ENCODE peak calls at places on chromosomes 6 and 20, in ten cellular contexts. B, T, F, L, V, O, Z, R, P and Y are unnamed samples.

GRCh38 chr6:46490425-46491200 is 636 bp downstream of the RCAN2 start:
- DNase-seq in B (no peak), T (peak), F (peak), L (no peak), V (no peak), O (no peak), Z (peak), R (no peak), P (peak), Y (peak)

GRCh38 chr20:43460830-43461200 is 3.1 kb downstream of the SRSF6 start:
- DNase-seq in B (no peak), T (no peak), F (no peak), L (no peak), V (no peak), O (no peak), Z (no peak), R (no peak), P (no peak), Y (no peak)

GRCh38 chr6:149080511-149080910 is 237.0 kb upstream of the TAB2 start:
- DNase-seq in B (no peak), T (peak), F (no peak), L (no peak), V (no peak), O (no peak), Z (no peak), R (peak), P (no peak), Y (no peak)

GRCh38 chr6:113050010-113050893 is 703.1 kb downstream of the RFPL4B start:
- DNase-seq in B (no peak), T (peak), F (peak), L (no peak), V (no peak), O (no peak), Z (peak), R (peak), P (no peak), Y (no peak)

GRCh38 chr20:11849270-11849920 is 68.3 kb upstream of the BTBD3 start:
- DNase-seq in B (no peak), T (peak), F (peak), L (no peak), V (no peak), O (no peak), Z (peak), R (no peak), P (no peak), Y (no peak)

GRCh38 chr6:72905705-72906478 is 284.0 kb downstream of the KCNQ5 start:
- DNase-seq in B (no peak), T (peak), F (no peak), L (no peak), V (no peak), O (no peak), Z (no peak), R (no peak), P (no peak), Y (no peak)

GRCh38 chr20:50289581-50289980 is 99.0 kb downstream of the CEBPB start:
- DNase-seq in B (no peak), T (no peak), F (no peak), L (no peak), V (no peak), O (no peak), Z (no peak), R (no peak), P (no peak), Y (no peak)

GRCh38 chr6:107819976-107820551 is 4.0 kb downstream of the SCML4 start:
- DNase-seq in B (no peak), T (no peak), F (peak), L (peak), V (peak), O (peak), Z (peak), R (no peak), P (no peak), Y (no peak)

GRCh38 chr6:6483168-6483567 is 105.4 kb upstream of the LY86 start:
- DNase-seq in B (no peak), T (no peak), F (no peak), L (no peak), V (no peak), O (no peak), Z (no peak), R (no peak), P (no peak), Y (no peak)

GRCh38 chr20:58135441-58136170 is 92.8 kb downstream of the ANKRD60 start:
- DNase-seq in B (no peak), T (no peak), F (no peak), L (no peak), V (no peak), O (no peak), Z (peak), R (no peak), P (no peak), Y (no peak)

GRCh38 chr6:40472354-40472753 is 114.8 kb downstream of the LRFN2 start:
- DNase-seq in B (no peak), T (no peak), F (peak), L (no peak), V (no peak), O (no peak), Z (peak), R (no peak), P (no peak), Y (no peak)

GRCh38 chr6:455835-456234 is 64.3 kb downstream of the IRF4 start:
- DNase-seq in B (no peak), T (no peak), F (no peak), L (no peak), V (no peak), O (no peak), Z (no peak), R (no peak), P (no peak), Y (no peak)

GRCh38 chr6:36758516-36759176 is 61.0 kb downstream of the RAB44 start:
- DNase-seq in B (no peak), T (no peak), F (no peak), L (no peak), V (no peak), O (no peak), Z (peak), R (no peak), P (no peak), Y (no peak)

GRCh38 chr6:87241304-87241703 is 81.1 kb upstream of the SMIM8 start:
- DNase-seq in B (no peak), T (no peak), F (no peak), L (no peak), V (no peak), O (no peak), Z (no peak), R (no peak), P (no peak), Y (no peak)

GRCh38 chr6:43477235-43478007 is at the start of gene TJAP1:
- DNase-seq in B (peak), T (peak), F (peak), L (peak), V (peak), O (peak), Z (peak), R (no peak), P (peak), Y (peak)

GRCh38 chr6:137223370-137224131 is 4.4 kb upstream of the IFNGR1 start:
- DNase-seq in B (peak), T (no peak), F (no peak), L (no peak), V (no peak), O (no peak), Z (no peak), R (no peak), P (no peak), Y (peak)

GRCh38 chr6:15947436-15947835 is 181.4 kb upstream of the MYLIP start:
- DNase-seq in B (no peak), T (no peak), F (no peak), L (no peak), V (no peak), O (no peak), Z (no peak), R (no peak), P (no peak), Y (no peak)

GRCh38 chr20:60050193-60050960 is 92.2 kb downstream of the CDH26 start:
- DNase-seq in B (no peak), T (no peak), F (no peak), L (no peak), V (no peak), O (no peak), Z (peak), R (no peak), P (no peak), Y (no peak)

GRCh38 chr6:99031957-99032356 is 84.2 kb upstream of the FBXL4 start:
- DNase-seq in B (no peak), T (no peak), F (no peak), L (no peak), V (no peak), O (no peak), Z (no peak), R (no peak), P (no peak), Y (no peak)

GRCh38 chr6:135481786-135482369 is 15.7 kb downstream of the AHI1 start:
- DNase-seq in B (no peak), T (peak), F (peak), L (no peak), V (no peak), O (no peak), Z (peak), R (no peak), P (no peak), Y (no peak)

GRCh38 chr6:121110733-121111132 is 223.5 kb downstream of the TBC1D32 start:
- DNase-seq in B (no peak), T (no peak), F (no peak), L (no peak), V (no peak), O (no peak), Z (no peak), R (no peak), P (no peak), Y (no peak)

GRCh38 chr6:39389372-39389767 is 66.9 kb upstream of the KCNK16 start:
- DNase-seq in B (no peak), T (peak), F (no peak), L (no peak), V (no peak), O (no peak), Z (peak), R (no peak), P (no peak), Y (peak)

GRCh38 chr20:50654899-50655298 is 36.4 kb downstream of the RIPOR3 start:
- DNase-seq in B (no peak), T (no peak), F (no peak), L (no peak), V (no peak), O (no peak), Z (no peak), R (peak), P (peak), Y (no peak)

GRCh38 chr6:108710046-108710445 is 138.2 kb upstream of the ARMC2 start:
- DNase-seq in B (no peak), T (no peak), F (no peak), L (no peak), V (no peak), O (no peak), Z (no peak), R (no peak), P (no peak), Y (no peak)

GRCh38 chr6:118645395-118645794 is 6.0 kb downstream of the CEP85L start:
- DNase-seq in B (no peak), T (peak), F (no peak), L (no peak), V (no peak), O (no peak), Z (no peak), R (no peak), P (no peak), Y (no peak)

GRCh38 chr20:2807019-2807418 is 6.6 kb upstream of the CPXM1 start:
- DNase-seq in B (no peak), T (no peak), F (no peak), L (no peak), V (no peak), O (no peak), Z (no peak), R (no peak), P (no peak), Y (no peak)

GRCh38 chr6:49541936-49542335 is 8.5 kb upstream of the C6orf141 start:
- DNase-seq in B (no peak), T (no peak), F (no peak), L (no peak), V (no peak), O (no peak), Z (peak), R (no peak), P (no peak), Y (no peak)

GRCh38 chr6:157648561-157648960 is 174.5 kb upstream of the SNX9 start:
- DNase-seq in B (no peak), T (peak), F (peak), L (no peak), V (no peak), O (no peak), Z (peak), R (no peak), P (no peak), Y (no peak)

GRCh38 chr6:47495207-47495606 is 17.6 kb downstream of the CD2AP start:
- DNase-seq in B (no peak), T (no peak), F (no peak), L (no peak), V (no peak), O (no peak), Z (no peak), R (no peak), P (no peak), Y (no peak)

GRCh38 chr6:138920906-138921305 is 67.1 kb downstream of the REPS1 start:
- DNase-seq in B (no peak), T (no peak), F (no peak), L (no peak), V (no peak), O (no peak), Z (peak), R (no peak), P (no peak), Y (no peak)

GRCh38 chr20:22403860-22404608 is 180.3 kb downstream of the FOXA2 start:
- DNase-seq in B (peak), T (peak), F (peak), L (no peak), V (no peak), O (no peak), Z (peak), R (no peak), P (no peak), Y (peak)

GRCh38 chr6:44227138-44227770 is 3.9 kb downstream of the SLC29A1 start:
- DNase-seq in B (no peak), T (no peak), F (no peak), L (no peak), V (no peak), O (no peak), Z (no peak), R (no peak), P (no peak), Y (no peak)

GRCh38 chr6:56450376-56450775 is 192.3 kb downstream of the DST start:
- DNase-seq in B (no peak), T (no peak), F (no peak), L (no peak), V (no peak), O (no peak), Z (no peak), R (no peak), P (no peak), Y (no peak)

GRCh38 chr6:77015350-77015749 is 447.9 kb downstream of the HTR1B start:
- DNase-seq in B (no peak), T (peak), F (no peak), L (no peak), V (no peak), O (no peak), Z (no peak), R (no peak), P (no peak), Y (no peak)

GRCh38 chr20:48556956-48557355 is 270.8 kb downstream of the PREX1 start:
- DNase-seq in B (no peak), T (no peak), F (no peak), L (no peak), V (no peak), O (no peak), Z (no peak), R (no peak), P (no peak), Y (peak)

GRCh38 chr20:51444472-51444871 is 98.0 kb downstream of the NFATC2 start:
- DNase-seq in B (no peak), T (no peak), F (no peak), L (no peak), V (no peak), O (no peak), Z (no peak), R (no peak), P (no peak), Y (no peak)